ENCODE peak calls at places on chromosomes 5 and 9, in ten cellular contexts. G is breast epithelium; Z is pancreas; H is right atrium auricular region; R is HepG2; Y is dorsolateral prefrontal cortex; C is suprapubic skin; E is CD4-positive, alpha-beta memory T cell; V is neuronal stem cell; U is colonic mucosa. A is an unnamed sample. For H3K27me3, the result is how much of the 10 kb centered on the place peaks cover.

GRCh38 chr5:50889790-50890189 is 223.4 kb downstream of the PARP8 start:
- DNase-seq in G (no peak), Z (no peak), H (no peak), R (no peak), Y (no peak), C (no peak), E (no peak), V (no peak), U (no peak), A (no peak)

GRCh38 chr9:116549061-116549664 is 137.9 kb upstream of the TRIM32 start:
- DNase-seq in G (no peak), Z (no peak), H (peak), R (peak), Y (peak), C (peak), E (no peak), V (no peak), U (peak), A (peak)

GRCh38 chr5:158385982-158386381 is 527.0 kb upstream of the CLINT1 start:
- DNase-seq in G (no peak), Z (no peak), H (no peak), R (no peak), Y (no peak), C (no peak), E (no peak), V (no peak), U (no peak), A (no peak)

GRCh38 chr5:166671818-166672217 is 1619.6 kb upstream of the WWC1 start:
- DNase-seq in G (no peak), Z (no peak), H (no peak), R (no peak), Y (no peak), C (no peak), E (no peak), V (no peak), U (no peak), A (no peak)

GRCh38 chr5:168578006-168578405 is 1.2 kb downstream of the PANK3 start:
- DNase-seq in G (no peak), Z (no peak), H (no peak), R (no peak), Y (no peak), C (no peak), E (no peak), V (no peak), U (no peak), A (no peak)

GRCh38 chr9:79264511-79265448 is 307.0 kb upstream of the TLE4 start:
- DNase-seq in G (no peak), Z (no peak), H (no peak), R (no peak), Y (no peak), C (no peak), E (no peak), V (no peak), U (no peak), A (no peak)

GRCh38 chr5:173328896-173329369 is 719 bp upstream of the STC2 start:
- DNase-seq in G (no peak), Z (peak), H (no peak), R (peak), Y (no peak), C (peak), E (no peak), V (no peak), U (no peak), A (no peak)

GRCh38 chr5:41009228-41009627 is 61.9 kb downstream of the MROH2B start:
- DNase-seq in G (no peak), Z (no peak), H (peak), R (peak), Y (no peak), C (no peak), E (no peak), V (no peak), U (no peak), A (no peak)

GRCh38 chr5:109143001-109143400 is 266.8 kb downstream of the PJA2 start:
- DNase-seq in G (no peak), Z (no peak), H (no peak), R (no peak), Y (no peak), C (no peak), E (no peak), V (no peak), U (no peak), A (no peak)

GRCh38 chr9:121463026-121463827 is 36.4 kb downstream of the GGTA1 start:
- DNase-seq in G (no peak), Z (no peak), H (peak), R (peak), Y (peak), C (no peak), E (no peak), V (peak), U (peak), A (peak)

GRCh38 chr5:68489556-68489955 is 274.0 kb downstream of the PIK3R1 start:
- DNase-seq in G (no peak), Z (no peak), H (no peak), R (no peak), Y (no peak), C (no peak), E (no peak), V (no peak), U (no peak), A (no peak)

GRCh38 chr5:123545506-123545905 is 33.5 kb downstream of the CSNK1G3 start:
- DNase-seq in G (no peak), Z (no peak), H (no peak), R (no peak), Y (no peak), C (no peak), E (peak), V (no peak), U (peak), A (no peak)

GRCh38 chr5:32612134-32612888 is 27.0 kb downstream of the SUB1 start:
- DNase-seq in G (no peak), Z (no peak), H (no peak), R (no peak), Y (no peak), C (no peak), E (no peak), V (no peak), U (peak), A (no peak)

GRCh38 chr9:30597609-30598008 is 1786.8 kb upstream of the ACO1 start:
- DNase-seq in G (no peak), Z (no peak), H (no peak), R (no peak), Y (no peak), C (no peak), E (no peak), V (no peak), U (no peak), A (no peak)

GRCh38 chr5:164475339-164475977 is 970.0 kb downstream of the MAT2B start:
- DNase-seq in G (no peak), Z (no peak), H (no peak), R (peak), Y (no peak), C (no peak), E (no peak), V (no peak), U (no peak), A (no peak)

GRCh38 chr5:173633304-173633703 is 16.9 kb upstream of the BOD1 start:
- DNase-seq in G (no peak), Z (no peak), H (no peak), R (no peak), Y (no peak), C (no peak), E (no peak), V (no peak), U (no peak), A (no peak)

GRCh38 chr5:137921931-137922330 is 32.7 kb downstream of the PKD2L2 start:
- DNase-seq in G (no peak), Z (no peak), H (no peak), R (no peak), Y (no peak), C (no peak), E (no peak), V (no peak), U (no peak), A (no peak)

GRCh38 chr5:127227881-127228280 is 62.7 kb upstream of the MEGF10 start:
- DNase-seq in G (no peak), Z (no peak), H (no peak), R (no peak), Y (no peak), C (no peak), E (no peak), V (no peak), U (no peak), A (no peak)

GRCh38 chr5:41503321-41503720 is 7.1 kb downstream of the PLCXD3 start:
- DNase-seq in G (no peak), Z (no peak), H (no peak), R (no peak), Y (no peak), C (no peak), E (no peak), V (no peak), U (no peak), A (no peak)

GRCh38 chr5:35857606-35858205 is 1.0 kb downstream of the IL7R start:
- DNase-seq in G (no peak), Z (no peak), H (no peak), R (no peak), Y (no peak), C (no peak), E (no peak), V (no peak), U (no peak), A (no peak)

GRCh38 chr5:128965011-128965637 is at the start of gene SLC27A6:
- DNase-seq in G (no peak), Z (no peak), H (no peak), R (no peak), Y (no peak), C (no peak), E (no peak), V (peak), U (peak), A (no peak)

GRCh38 chr9:121645003-121645402 is 6.4 kb upstream of the DAB2IP start:
- DNase-seq in G (no peak), Z (peak), H (no peak), R (no peak), Y (peak), C (no peak), E (no peak), V (no peak), U (no peak), A (no peak)

GRCh38 chr5:112005533-112005926 is 248.5 kb upstream of the NREP start:
- DNase-seq in G (no peak), Z (no peak), H (no peak), R (no peak), Y (no peak), C (no peak), E (no peak), V (no peak), U (no peak), A (no peak)

GRCh38 chr5:135930949-135931295 is 23.9 kb downstream of the LECT2 start:
- DNase-seq in G (no peak), Z (no peak), H (no peak), R (no peak), Y (no peak), C (no peak), E (no peak), V (peak), U (no peak), A (no peak)
- H3K27me3 ChIP-seq in G (under half), Z (under half), H (under half), R (under half), Y (half or more), C (half or more), E (under half), V (half or more), U (under half), A (under half)

GRCh38 chr5:16067415-16067814 is 112.2 kb downstream of the MARCHF11 start:
- DNase-seq in G (no peak), Z (no peak), H (no peak), R (no peak), Y (no peak), C (no peak), E (no peak), V (no peak), U (no peak), A (no peak)

GRCh38 chr5:16066320-16066719 is 113.3 kb downstream of the MARCHF11 start:
- DNase-seq in G (no peak), Z (no peak), H (no peak), R (no peak), Y (no peak), C (no peak), E (no peak), V (no peak), U (no peak), A (no peak)

GRCh38 chr5:16065810-16066209 is 113.8 kb downstream of the MARCHF11 start:
- DNase-seq in G (no peak), Z (no peak), H (no peak), R (no peak), Y (no peak), C (no peak), E (no peak), V (no peak), U (no peak), A (no peak)

GRCh38 chr5:16066810-16067209 is 112.8 kb downstream of the MARCHF11 start:
- DNase-seq in G (no peak), Z (no peak), H (no peak), R (no peak), Y (no peak), C (no peak), E (no peak), V (no peak), U (no peak), A (no peak)

DNA sequence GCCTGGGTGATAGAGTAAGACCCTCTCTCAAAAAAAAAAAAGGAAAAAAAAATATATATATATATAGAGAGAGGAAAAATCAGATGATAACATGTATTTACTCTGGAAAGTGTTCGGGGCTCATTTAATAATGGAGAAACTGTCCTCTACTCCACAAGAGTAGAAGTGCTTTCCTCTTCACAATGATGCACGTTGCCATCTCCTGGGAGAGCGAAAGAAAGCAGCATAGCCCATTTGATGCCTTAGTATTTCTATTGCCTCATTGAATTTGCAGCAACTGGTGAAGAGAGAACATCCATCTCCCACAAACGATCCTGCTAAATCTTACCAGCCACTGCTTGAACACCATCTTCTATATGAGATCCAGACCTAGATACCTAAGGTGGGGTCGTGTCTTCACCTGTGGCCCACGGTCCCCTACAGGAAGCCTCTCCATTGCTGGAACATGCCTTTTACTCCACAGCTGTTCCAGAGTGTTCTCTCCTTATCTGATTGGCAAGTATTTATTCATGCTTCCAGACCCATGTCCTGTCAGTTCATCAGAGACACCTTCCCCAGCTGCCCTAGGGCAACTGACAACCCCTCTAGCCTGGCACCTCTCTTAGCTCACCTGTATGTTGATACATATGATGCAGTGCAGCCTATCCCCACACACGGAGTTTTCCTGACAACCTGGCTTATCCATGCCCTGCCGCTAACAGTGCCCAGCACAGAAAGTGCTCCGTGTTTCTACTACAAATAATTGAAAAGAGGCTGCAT is 115.3 kb downstream of the MARCHF11 start:
- DNase-seq in G (no peak), Z (no peak), H (no peak), R (no peak), Y (no peak), C (no peak), E (no peak), V (no peak), U (no peak), A (no peak)
- H3K27me3 ChIP-seq in G (under half), Z (under half), H (under half), R (under half), Y (under half), C (under half), E (under half), V (under half), U (under half), A (under half)

GRCh38 chr5:146878471-146879172 is at the start of gene PPP2R2B:
- DNase-seq in G (no peak), Z (peak), H (no peak), R (no peak), Y (peak), C (no peak), E (peak), V (peak), U (no peak), A (peak)

GRCh38 chr5:146873186-146873917 is 5.2 kb downstream of the PPP2R2B start:
- DNase-seq in G (no peak), Z (no peak), H (no peak), R (no peak), Y (no peak), C (no peak), E (no peak), V (no peak), U (no peak), A (no peak)

GRCh38 chr5:146877783-146878470 is 630 bp downstream of the PPP2R2B start:
- DNase-seq in G (no peak), Z (peak), H (no peak), R (no peak), Y (peak), C (no peak), E (peak), V (peak), U (no peak), A (peak)

GRCh38 chr5:146880985-146881384 is 2.4 kb upstream of the PPP2R2B start:
- DNase-seq in G (no peak), Z (no peak), H (no peak), R (no peak), Y (no peak), C (no peak), E (no peak), V (no peak), U (no peak), A (no peak)

GRCh38 chr5:146877178-146877681 is 1.3 kb downstream of the PPP2R2B start:
- DNase-seq in G (no peak), Z (no peak), H (no peak), R (no peak), Y (no peak), C (no peak), E (no peak), V (no peak), U (no peak), A (no peak)
- H3K27me3 ChIP-seq in G (under half), Z (under half), H (under half), R (under half), Y (under half), C (under half), E (under half), V (under half), U (under half), A (under half)

DNA sequence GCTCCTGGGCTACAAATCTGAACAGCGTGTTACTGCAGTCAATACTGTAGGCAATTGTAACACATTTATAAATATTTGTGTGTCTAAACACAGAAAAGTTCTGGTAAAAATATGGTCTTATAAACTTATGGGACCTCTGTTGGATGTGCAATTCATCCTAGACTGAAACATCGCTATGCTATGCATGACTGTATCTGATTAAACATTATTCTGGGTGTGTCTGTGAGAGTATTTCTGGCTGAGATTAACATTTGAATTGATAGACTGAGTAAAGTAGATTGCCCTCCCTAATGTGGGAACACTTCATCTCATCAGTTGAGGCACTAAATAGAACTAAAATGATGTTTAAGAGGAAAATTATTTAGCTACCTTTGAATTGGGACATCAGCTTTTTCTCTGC is 24.3 kb upstream of the PRDM9 start:
- DNase-seq in G (no peak), Z (no peak), H (no peak), R (no peak), Y (no peak), C (no peak), E (no peak), V (no peak), U (no peak), A (no peak)
- H3K27me3 ChIP-seq in G (under half), Z (under half), H (under half), R (under half), Y (under half), C (under half), E (under half), V (under half), U (under half), A (under half)

GRCh38 chr9:136142859-136143214 is 24.2 kb upstream of the TMEM250 start:
- DNase-seq in G (no peak), Z (no peak), H (no peak), R (no peak), Y (no peak), C (no peak), E (no peak), V (no peak), U (no peak), A (no peak)
- H3K27me3 ChIP-seq in G (half or more), Z (under half), H (under half), R (under half), Y (under half), C (half or more), E (under half), V (half or more), U (under half), A (under half)

GRCh38 chr9:131015876-131016397 is 7.0 kb downstream of the LAMC3 start:
- DNase-seq in G (no peak), Z (no peak), H (no peak), R (no peak), Y (no peak), C (no peak), E (no peak), V (no peak), U (no peak), A (no peak)
- H3K27me3 ChIP-seq in G (under half), Z (under half), H (under half), R (half or more), Y (under half), C (under half), E (under half), V (half or more), U (under half), A (under half)